ENCODE peak calls at places on chromosomes 4 and X, in six cellular contexts. M is RWPE1; A is activated CD8-positive, alpha-beta T cell treated with anti-CD3 and anti-CD28 coated beads for 36 hours; S is endothelial cell; J is mesenchymal stem cell; E is activated naive CD4-positive, alpha-beta T cell treated with anti-CD3 and anti-CD28 coated beads for 36 hours. G is an unnamed sample.
A peak's percentile ranks its signal among the peaks of the same experiment; 100 is the strongest.

GRCh38 chrX:10709276-10709675 is 88.9 kb upstream of the MID1 start:
- DNase-seq in A (no peak), E (no peak), S (no peak), M (no peak), J (no peak), G (no peak)

GRCh38 chrX:48794340-48794920 is 7.4 kb upstream of the HDAC6 start:
- DNase-seq in S (no peak), J (no peak), E (no peak), A (no peak), M (no peak), G (no peak)

GRCh38 chr4:32003548-32003947 is 1283.4 kb downstream of the PCDH7 start:
- DNase-seq in M (no peak), J (no peak), S (no peak), A (no peak), E (no peak), G (no peak)

GRCh38 chr4:163991268-163991667 is 496.8 kb downstream of the TMA16 start:
- DNase-seq in E (no peak), S (no peak), J (no peak), A (no peak), M (no peak), G (no peak)

GRCh38 chrX:107712231-107713204 is 63.1 kb downstream of the TSC22D3 start:
- DNase-seq in A (no peak), J (peak; percentile 93), S (no peak), M (no peak), E (no peak), G (no peak)

GRCh38 chrX:19017271-19017670 is 33.4 kb upstream of the PHKA2 start:
- DNase-seq in M (peak; percentile 20), S (peak; percentile 13), E (no peak), A (no peak), J (peak; percentile 30), G (no peak)

GRCh38 chrX:76109654-76110053 is 63.2 kb upstream of the PBDC1 start:
- DNase-seq in E (no peak), J (no peak), S (no peak), A (no peak), M (peak; percentile 5), G (no peak)

GRCh38 chrX:70476934-70477733 is 32.5 kb downstream of the DLG3 start:
- DNase-seq in J (peak; percentile 87), A (no peak), E (no peak), M (peak; percentile 53), S (peak; percentile 15), G (no peak)

GRCh38 chr4:212438-213174 is 88.3 kb downstream of the ZNF718 start:
- DNase-seq in S (peak; percentile 82), M (peak; percentile 76), A (peak; percentile 16), E (no peak), J (peak; percentile 89), G (peak; percentile 0)

GRCh38 chr4:24488399-24489164 is 95.8 kb downstream of the DHX15 start:
- DNase-seq in E (peak; percentile 82), J (peak; percentile 67), A (peak; percentile 84), M (peak; percentile 70), S (peak; percentile 87), G (no peak)

GRCh38 chr4:161936625-161937133 is 227.1 kb downstream of the FSTL5 start:
- DNase-seq in A (no peak), J (peak; percentile 88), E (no peak), M (peak; percentile 70), S (no peak), G (peak; percentile 69)

GRCh38 chr4:52266537-52267137 is 215.5 kb downstream of the SPATA18 start:
- DNase-seq in M (no peak), E (no peak), S (no peak), A (no peak), J (no peak), G (no peak)